ENCODE peak calls at places on chromosomes 16 and 17, in five cellular contexts. Z is HepG2, I is GM23338, G is A549, L is K562. J is an unnamed sample.

GRCh38 chr16:12412252-12412651 is 391.4 kb downstream of the CPPED1 start:
- DNase-seq in Z (no peak), I (no peak), G (no peak), L (no peak), J (no peak)

GRCh38 chr17:19645608-19646250 is 2.8 kb upstream of the ALDH3A2 start:
- DNase-seq in Z (peak; percentile 29), I (peak; percentile 81), G (peak; percentile 40), L (peak; percentile 35), J (no peak)

GRCh38 chr17:9484789-9485188 is 90.8 kb downstream of the STX8 start:
- DNase-seq in Z (no peak), I (no peak), G (no peak), L (no peak), J (no peak)

GRCh38 chr17:69853533-69854262 is 221.3 kb upstream of the KCNJ16 start:
- DNase-seq in Z (no peak), I (no peak), G (no peak), L (no peak), J (no peak)

GRCh38 chr16:82241469-82242052 is 71.5 kb upstream of the MPHOSPH6 start:
- DNase-seq in Z (no peak), I (peak; percentile 51), G (no peak), L (no peak), J (no peak)

GRCh38 chr16:89710709-89711564 is 9.4 kb upstream of the SPATA2L start:
- DNase-seq in Z (no peak), I (peak; percentile 64), G (no peak), L (no peak), J (no peak)

GRCh38 chr17:6608321-6608720 is 32.2 kb downstream of the KIAA0753 start:
- DNase-seq in Z (no peak), I (no peak), G (peak; percentile 51), L (no peak), J (no peak)

GRCh38 chr17:30393491-30393890 is 14.8 kb downstream of the CPD start:
- DNase-seq in Z (no peak), I (no peak), G (no peak), L (no peak), J (no peak)

GRCh38 chr16:49969356-49970030 is 55.5 kb upstream of the CNEP1R1 start:
- DNase-seq in Z (peak; percentile 18), I (peak; percentile 21), G (no peak), L (no peak), J (no peak)

GRCh38 chr16:29873319-29873718 is 10.3 kb upstream of the CDIPT start:
- DNase-seq in Z (no peak), I (no peak), G (no peak), L (no peak), J (no peak)

GRCh38 chr16:28990375-28991040 is 5.7 kb downstream of the LAT start:
- DNase-seq in Z (no peak), I (no peak), G (no peak), L (no peak), J (no peak)

GRCh38 chr17:34981538-34982241 is 1.4 kb downstream of the LIG3 start:
- DNase-seq in Z (no peak), I (no peak), G (no peak), L (peak; percentile 84), J (no peak)

GRCh38 chr17:42233148-42233547 is 38.9 kb upstream of the GHDC start:
- DNase-seq in Z (no peak), I (no peak), G (no peak), L (no peak), J (no peak)

GRCh38 chr16:8620535-8620934 is 963 bp upstream of the METTL22 start:
- DNase-seq in Z (no peak), I (no peak), G (no peak), L (no peak), J (no peak)

GRCh38 chr17:27246537-27246936 is 47.4 kb upstream of the WSB1 start:
- DNase-seq in Z (no peak), I (no peak), G (no peak), L (no peak), J (no peak)

GRCh38 chr17:47708864-47709541 is 15.0 kb downstream of the TBKBP1 start:
- DNase-seq in Z (no peak), I (peak; percentile 77), G (no peak), L (no peak), J (no peak)

GRCh38 chr17:50426814-50427787 is 1.1 kb downstream of the ACSF2 start:
- DNase-seq in Z (peak; percentile 78), I (peak; percentile 73), G (peak; percentile 87), L (peak; percentile 71), J (no peak)

GRCh38 chr16:4415538-4416199 is 727 bp downstream of the CORO7 start:
- DNase-seq in Z (peak; percentile 16), I (peak; percentile 69), G (peak; percentile 54), L (peak; percentile 80), J (no peak)

GRCh38 chr17:68398731-68399637 is 58.3 kb downstream of the WIPI1 start:
- DNase-seq in Z (peak; percentile 91), I (peak; percentile 90), G (peak; percentile 96), L (peak; percentile 68), J (no peak)

GRCh38 chr17:13362341-13363122 is 239.2 kb downstream of the HS3ST3A1 start:
- DNase-seq in Z (no peak), I (no peak), G (no peak), L (no peak), J (no peak)

GRCh38 chr16:77834600-77834963 is 46.2 kb downstream of the VAT1L start:
- DNase-seq in Z (no peak), I (peak; percentile 16), G (no peak), L (no peak), J (no peak)

GRCh38 chr17:79840989-79841286 is 1.7 kb upstream of the CBX4 start:
- DNase-seq in Z (no peak), I (no peak), G (no peak), L (no peak), J (no peak)

GRCh38 chr17:8506145-8506544 is 70.5 kb downstream of the NDEL1 start:
- DNase-seq in Z (no peak), I (no peak), G (no peak), L (no peak), J (no peak)

DNA sequence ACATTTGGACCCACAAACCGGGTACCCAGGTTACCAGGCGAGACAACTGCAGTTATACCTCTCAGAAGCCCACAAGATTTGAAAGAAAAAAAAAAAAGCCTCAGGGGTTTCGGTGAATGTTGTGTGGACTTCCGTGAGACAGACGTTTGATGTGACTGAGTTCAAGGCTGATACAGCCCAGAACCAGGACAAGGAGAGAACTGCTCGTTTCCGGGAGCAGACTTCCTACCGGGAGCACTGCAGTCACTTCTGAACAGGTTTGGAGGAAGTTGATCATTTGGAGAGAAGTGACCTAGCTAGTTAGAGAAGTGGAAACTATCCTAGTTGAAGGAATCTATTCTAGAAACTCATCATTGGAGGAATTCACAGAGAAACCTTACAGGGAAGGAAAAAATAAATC is 847 bp downstream of the CKLF start:
- DNase-seq in Z (no peak), I (no peak), G (no peak), L (peak; percentile 41), J (no peak)
- TF ChIP-seq JUNB in Z (no peak), I (no peak), G (no peak), L (no peak), J (no peak)

GRCh38 chr16:86044241-86044671 is 145.3 kb downstream of the IRF8 start:
- DNase-seq in Z (peak; percentile 23), I (peak; percentile 92), G (peak; percentile 78), L (peak; percentile 69), J (no peak)
- TF ChIP-seq JUNB in Z (no peak), I (no peak), G (no peak), L (no peak), J (no peak)

GRCh38 chr16:55136356-55136755 is 187.6 kb upstream of the IRX6 start:
- DNase-seq in Z (no peak), I (no peak), G (no peak), L (no peak), J (no peak)
- TF ChIP-seq JUNB in Z (no peak), I (no peak), G (no peak), L (no peak), J (no peak)

GRCh38 chr17:60451965-60452364 is 29.7 kb downstream of the CHCT1 start:
- DNase-seq in Z (no peak), I (no peak), G (no peak), L (no peak), J (no peak)

GRCh38 chr17:60451071-60451470 is 28.8 kb downstream of the CHCT1 start:
- DNase-seq in Z (no peak), I (no peak), G (no peak), L (no peak), J (no peak)

GRCh38 chr17:60443713-60444112 is 21.4 kb downstream of the CHCT1 start:
- DNase-seq in Z (no peak), I (no peak), G (no peak), L (no peak), J (no peak)

GRCh38 chr17:60445144-60445543 is 22.9 kb downstream of the CHCT1 start:
- DNase-seq in Z (no peak), I (no peak), G (no peak), L (no peak), J (no peak)

DNA sequence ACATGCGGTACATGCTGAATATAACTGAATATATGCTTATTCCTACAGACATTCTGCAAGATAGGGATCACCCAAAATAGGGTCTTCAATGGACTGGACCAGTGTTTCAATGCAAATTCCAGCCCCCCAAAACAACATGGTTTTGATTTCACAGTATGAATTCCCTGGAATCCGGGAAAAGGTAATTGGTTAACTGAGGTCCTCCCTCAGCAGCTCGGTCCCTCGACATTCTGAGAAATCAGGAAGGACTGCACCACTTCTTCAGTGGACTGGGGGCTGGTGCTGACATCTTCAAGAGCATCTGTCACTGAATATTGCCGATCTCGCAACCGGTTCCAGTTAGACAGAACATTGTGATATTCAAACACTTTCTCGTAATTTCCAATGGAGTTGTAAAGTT is 25.1 kb downstream of the CHCT1 start:
- DNase-seq in Z (no peak), I (no peak), G (no peak), L (no peak), J (no peak)
- TF ChIP-seq JUNB in Z (no peak), I (no peak), G (no peak), L (no peak), J (no peak)

DNA sequence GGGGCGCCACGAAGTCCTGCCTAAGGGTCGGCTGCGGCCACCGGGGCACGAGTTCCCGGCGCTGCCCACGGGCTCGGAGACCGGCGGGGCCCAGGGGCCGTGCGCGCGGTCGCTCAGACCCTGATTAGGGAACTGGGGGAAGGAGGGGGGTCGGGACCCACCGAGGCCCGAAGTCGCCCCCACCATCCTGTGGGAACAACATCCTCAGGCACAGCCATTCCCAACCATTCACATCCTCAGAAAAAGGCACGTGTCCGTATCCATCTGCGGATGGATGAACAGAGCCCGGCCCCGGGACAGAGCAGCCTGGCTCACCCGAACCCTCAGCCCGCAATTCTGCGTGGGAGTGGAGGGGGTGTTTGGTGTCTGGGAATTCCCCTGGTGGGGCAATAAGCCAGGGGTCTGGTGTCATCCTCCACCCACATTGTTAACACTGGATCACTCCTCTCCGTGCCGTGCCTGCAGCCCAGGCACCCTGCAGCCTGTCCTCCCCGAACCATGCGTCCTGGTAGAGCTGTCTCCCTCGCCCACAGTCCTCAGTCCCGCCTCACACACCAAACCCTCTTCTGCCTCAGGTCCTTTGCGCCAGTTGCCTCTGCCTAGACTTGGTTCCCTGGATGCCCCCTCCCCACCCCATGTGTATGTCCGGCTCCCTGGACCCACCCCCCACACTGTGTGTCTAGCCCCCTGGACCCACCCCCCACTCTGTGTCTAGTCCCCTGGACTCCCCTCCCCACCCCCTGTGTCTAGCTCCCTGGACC is 789 bp upstream of the CCDC57 start:
- DNase-seq in Z (peak; percentile 59), I (peak; percentile 66), G (peak; percentile 97), L (peak; percentile 58), J (no peak)
- TF ChIP-seq JUNB in Z (no peak), I (no peak), G (no peak), L (no peak), J (no peak)

GRCh38 chr17:4759776-4760236 is 11.9 kb upstream of the TM4SF5 start:
- DNase-seq in Z (peak; percentile 100), I (no peak), G (no peak), L (peak; percentile 24), J (no peak)
- TF ChIP-seq JUNB in Z (peak; percentile 84), I (no peak), G (no peak), L (no peak), J (no peak)